ENCODE peak calls at places on chromosomes 13 and 19, in eight cellular contexts. Z, J, H, I, A, M, F and B are unnamed samples.

GRCh38 chr19:19276851-19277250 is 3.8 kb upstream of the TM6SF2 start:
- DNase-seq in Z (no peak), J (no peak), M (no peak), H (no peak), F (no peak), I (no peak), A (no peak), B (no peak)

GRCh38 chr13:79571147-79571546 is 90.2 kb downstream of the NDFIP2 start:
- DNase-seq in I (no peak), M (no peak), A (no peak), F (no peak), Z (no peak), J (no peak), H (no peak), B (no peak)

GRCh38 chr13:84607614-84608013 is 725.3 kb upstream of the SLITRK1 start:
- DNase-seq in I (no peak), H (no peak), Z (no peak), J (no peak), A (no peak), F (peak), M (peak), B (no peak)

GRCh38 chr13:48138270-48138669 is 43.4 kb upstream of the MED4 start:
- DNase-seq in Z (no peak), J (no peak), M (no peak), A (no peak), I (no peak), F (no peak), H (no peak), B (no peak)

GRCh38 chr13:32824061-32824460 is 192.2 kb upstream of the KL start:
- DNase-seq in A (no peak), F (peak), H (no peak), M (no peak), J (no peak), I (no peak), Z (no peak), B (no peak)

GRCh38 chr19:24159707-24160106 is 72.7 kb downstream of the ZNF254 start:
- DNase-seq in Z (no peak), M (no peak), F (peak), I (no peak), H (no peak), J (no peak), A (peak), B (peak)

GRCh38 chr19:42480335-42481095 is 37.8 kb upstream of the CXCL17 start:
- DNase-seq in F (peak), J (no peak), Z (no peak), M (peak), I (no peak), A (no peak), H (no peak), B (peak)

GRCh38 chr13:69857188-69857821 is 250.3 kb upstream of the ATXN8OS start:
- DNase-seq in A (peak), M (no peak), F (peak), I (no peak), H (no peak), Z (peak), J (peak), B (peak)

GRCh38 chr13:107252428-107252827 is 684.5 kb upstream of the ARGLU1 start:
- DNase-seq in H (no peak), F (no peak), A (no peak), J (no peak), I (no peak), Z (no peak), M (no peak), B (no peak)

GRCh38 chr13:33651766-33652165 is 166.2 kb upstream of the RFC3 start:
- DNase-seq in F (no peak), H (no peak), A (no peak), Z (no peak), J (no peak), I (no peak), M (no peak), B (no peak)

GRCh38 chr13:97242755-97243497 is 20.8 kb downstream of the MBNL2 start:
- DNase-seq in Z (no peak), F (no peak), M (no peak), I (no peak), J (no peak), H (no peak), A (no peak), B (no peak)

GRCh38 chr13:49314344-49314882 is 66.7 kb downstream of the CDADC1 start:
- DNase-seq in F (no peak), J (no peak), A (no peak), M (no peak), Z (no peak), I (no peak), H (no peak), B (no peak)

GRCh38 chr13:36160297-36160696 is 29.1 kb upstream of the DCLK1 start:
- DNase-seq in F (no peak), M (no peak), H (no peak), J (no peak), I (no peak), A (no peak), Z (no peak), B (no peak)

GRCh38 chr19:37979547-37980082 is 72.6 kb downstream of the SIPA1L3 start:
- DNase-seq in A (no peak), M (no peak), I (no peak), Z (no peak), H (no peak), J (no peak), F (no peak), B (peak)

GRCh38 chr13:46622918-46623256 is 69.9 kb downstream of the LRCH1 start:
- DNase-seq in M (no peak), J (no peak), H (no peak), Z (no peak), I (peak), F (peak), A (no peak), B (no peak)

GRCh38 chr13:51397262-51397933 is 55.4 kb downstream of the INTS6 start:
- DNase-seq in F (peak), I (no peak), H (no peak), Z (no peak), A (peak), J (no peak), M (peak), B (no peak)

GRCh38 chr19:33385956-33386355 is 12.4 kb downstream of the CEBPG start:
- DNase-seq in A (no peak), J (no peak), M (no peak), I (peak), Z (no peak), F (no peak), H (no peak), B (no peak)

GRCh38 chr13:108313382-108313781 is 43.9 kb downstream of the TNFSF13B start:
- DNase-seq in Z (no peak), H (no peak), I (no peak), F (no peak), J (no peak), A (no peak), M (no peak), B (no peak)

GRCh38 chr13:48749699-48750473 is 96.2 kb downstream of the CYSLTR2 start:
- DNase-seq in J (peak), F (peak), Z (peak), M (peak), H (peak), A (peak), I (peak), B (peak)

GRCh38 chr19:30719189-30719990 is 347.2 kb downstream of the ZNF536 start:
- DNase-seq in A (peak), H (peak), M (no peak), J (peak), F (peak), I (peak), Z (peak), B (no peak)

GRCh38 chr19:47280183-47280797 is 5.6 kb downstream of the INAFM1 start:
- DNase-seq in Z (no peak), H (no peak), F (peak), J (no peak), A (peak), M (no peak), I (no peak), B (peak)

GRCh38 chr19:31913103-31913710 is 432.2 kb upstream of the ZNF507 start:
- DNase-seq in M (no peak), Z (peak), H (no peak), A (peak), F (no peak), J (no peak), I (no peak), B (no peak)

GRCh38 chr13:80550856-80551532 is 210.1 kb upstream of the SPRY2 start:
- DNase-seq in F (peak), Z (no peak), I (no peak), H (no peak), M (no peak), A (no peak), J (no peak), B (no peak)

GRCh38 chr19:4322942-4323665 is 15.5 kb downstream of the STAP2 start:
- DNase-seq in M (no peak), A (peak), Z (peak), H (no peak), F (no peak), I (no peak), J (no peak), B (no peak)

GRCh38 chr13:113411216-113412023 is 41.9 kb downstream of the ADPRHL1 start:
- DNase-seq in Z (no peak), M (peak), H (no peak), I (peak), F (peak), A (no peak), J (no peak), B (no peak)

GRCh38 chr13:105035092-105035491 is 1500.4 kb downstream of the EFNB2 start:
- DNase-seq in A (no peak), H (no peak), M (no peak), F (peak), I (no peak), Z (no peak), J (no peak), B (no peak)

GRCh38 chr19:18883530-18884304 is 12.2 kb downstream of the CERS1 start:
- DNase-seq in F (no peak), I (no peak), H (no peak), M (no peak), Z (no peak), A (no peak), J (no peak), B (no peak)

GRCh38 chr19:3655402-3656072 is 28.9 kb upstream of the CACTIN start:
- DNase-seq in I (no peak), F (peak), Z (no peak), J (no peak), M (peak), A (no peak), H (no peak), B (no peak)

GRCh38 chr19:40803857-40804782 is 5.1 kb downstream of the EGLN2 start:
- DNase-seq in J (peak), Z (no peak), H (no peak), F (no peak), A (peak), M (no peak), I (peak), B (peak)

GRCh38 chr13:30934381-30934780 is 1.9 kb downstream of the TEX26 start:
- DNase-seq in F (no peak), I (no peak), J (no peak), H (no peak), M (no peak), A (peak), Z (peak), B (peak)

DNA sequence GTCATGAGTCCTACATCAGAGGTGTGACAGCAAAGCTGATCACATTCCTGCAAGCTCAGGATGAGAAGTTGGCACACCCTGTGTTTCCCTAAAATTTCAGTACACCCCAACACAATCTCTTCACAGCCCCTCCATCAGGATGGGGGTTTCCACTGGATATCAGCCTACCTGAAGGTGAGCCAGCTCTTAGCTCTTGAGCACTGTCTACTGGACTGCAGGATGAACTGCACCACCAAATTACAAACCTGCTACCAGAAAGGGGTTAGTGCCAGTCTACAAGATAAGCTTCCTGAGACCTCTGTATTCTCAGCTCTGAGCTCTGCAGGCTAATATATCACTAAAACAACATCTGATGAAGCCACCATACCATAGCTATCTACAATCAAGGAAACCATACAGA is 1616.2 kb upstream of the SPRY2 start:
- DNase-seq in Z (no peak), J (no peak), M (no peak), I (no peak), A (peak), F (no peak), H (no peak), B (no peak)
- TF ChIP-seq CTCF in Z (no peak), J (no peak), M (no peak), I (no peak), A (peak), F (no peak), H (peak), B (no peak)

GRCh38 chr19:10913716-10914340 is 14.6 kb downstream of the YIPF2 start:
- DNase-seq in F (no peak), I (no peak), A (no peak), M (no peak), Z (no peak), H (no peak), J (no peak), B (no peak)

GRCh38 chr19:10912619-10913018 is 15.8 kb downstream of the YIPF2 start:
- DNase-seq in H (no peak), F (no peak), J (no peak), A (no peak), I (no peak), Z (no peak), M (no peak), B (no peak)

GRCh38 chr19:10918359-10918758 is 10.1 kb downstream of the YIPF2 start:
- DNase-seq in Z (no peak), M (no peak), A (no peak), J (no peak), H (no peak), I (no peak), F (no peak), B (no peak)

GRCh38 chr19:10916602-10917001 is 11.8 kb downstream of the YIPF2 start:
- DNase-seq in F (no peak), I (no peak), M (no peak), A (no peak), Z (no peak), J (no peak), H (no peak), B (no peak)

DNA sequence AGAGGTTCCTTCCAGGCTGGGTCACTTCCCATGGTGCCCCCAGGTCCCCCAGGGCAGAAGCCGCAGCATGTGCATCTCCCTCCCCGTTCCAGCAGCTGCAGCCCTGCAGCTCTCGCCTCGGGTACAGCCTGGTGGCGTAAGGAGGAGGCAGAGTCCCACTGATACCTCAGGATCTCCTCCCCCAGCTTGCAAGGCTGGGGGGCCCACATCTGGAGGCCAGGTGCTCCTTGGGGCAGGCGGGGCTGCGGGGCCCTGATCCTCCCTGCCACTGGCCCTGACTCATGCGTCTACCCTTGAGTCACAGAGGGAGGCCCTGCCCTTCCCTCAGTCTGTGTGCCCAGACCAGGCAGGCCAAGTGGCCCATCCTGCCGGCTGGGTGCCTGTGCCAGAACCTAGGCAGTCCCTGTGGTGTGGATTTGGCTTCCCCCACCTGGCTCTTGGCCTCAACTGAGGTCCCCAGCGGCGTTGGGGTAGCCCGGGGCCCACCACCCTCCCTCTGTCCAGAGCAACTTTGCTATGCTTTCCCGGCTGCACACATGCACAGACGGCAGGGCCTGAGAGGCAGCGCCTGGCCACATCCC is 12.8 kb downstream of the YIPF2 start:
- DNase-seq in I (no peak), Z (no peak), F (peak), M (peak), A (no peak), H (no peak), J (no peak), B (no peak)
- TF ChIP-seq CTCF in I (no peak), Z (no peak), F (peak), M (peak), A (no peak), H (no peak), J (no peak), B (no peak)

GRCh38 chr13:81872581-81872980 is 1531.7 kb upstream of the SPRY2 start:
- DNase-seq in J (no peak), M (no peak), H (no peak), I (no peak), Z (peak), F (no peak), A (peak), B (no peak)
- TF ChIP-seq CTCF in J (no peak), M (no peak), H (peak), I (no peak), Z (no peak), F (no peak), A (peak), B (no peak)

DNA sequence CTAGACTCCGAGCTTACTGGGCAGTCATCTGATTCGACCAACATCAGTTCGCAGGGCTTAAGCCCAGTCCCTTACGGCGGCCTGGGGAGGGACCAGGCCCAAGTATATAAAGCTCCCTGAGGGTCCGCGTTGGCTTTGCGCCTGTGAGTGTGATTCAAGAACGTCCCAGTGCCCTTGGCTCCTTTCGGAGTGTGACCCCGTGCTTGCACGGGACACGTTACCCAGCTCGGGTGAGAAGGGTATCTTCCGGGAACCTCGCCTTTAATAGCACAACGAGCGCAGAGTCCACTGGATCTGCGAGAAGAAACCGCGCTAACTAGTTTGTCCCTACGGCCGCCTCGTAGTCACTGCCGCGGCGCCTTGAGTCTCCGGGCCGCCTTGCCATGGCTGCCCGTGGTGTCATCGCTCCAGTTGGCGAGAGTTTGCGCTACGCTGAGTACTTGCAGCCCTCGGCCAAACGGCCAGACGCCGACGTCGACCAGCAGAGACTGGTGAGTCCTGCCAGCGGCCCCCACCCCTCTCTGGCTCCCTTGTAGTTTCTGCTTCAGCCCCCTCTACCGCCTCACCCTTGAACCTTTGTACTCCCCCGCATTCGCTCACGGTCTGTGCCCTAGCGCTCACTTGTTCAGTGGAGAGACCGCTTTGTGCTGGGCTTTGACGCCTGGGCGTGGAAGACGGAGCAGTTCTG is at the start of gene DNAJC15:
- DNase-seq in Z (no peak), M (peak), F (peak), A (peak), I (peak), H (peak), J (peak), B (peak)
- TF ChIP-seq CTCF in Z (peak), M (peak), F (no peak), A (peak), I (peak), H (peak), J (no peak), B (no peak)